ENCODE peak calls at places on chromosomes 16 and 17, in four cellular contexts. U is psoas muscle, N is brain microvascular endothelial cell, E is foreskin fibroblast. G is an unnamed sample.

GRCh38 chr16:1871974-1872635 is at the start of gene MEIOB:
- DNase-seq in U (peak; percentile 35), E (no peak), N (peak; percentile 2), G (no peak)

GRCh38 chr17:65547253-65547670 is 14.2 kb downstream of the AXIN2 start:
- DNase-seq in N (no peak), U (peak; percentile 44), E (no peak), G (no peak)

GRCh38 chr17:70171159-70171558 is 1.8 kb downstream of the KCNJ2 start:
- DNase-seq in U (no peak), N (no peak), E (no peak), G (no peak)

GRCh38 chr17:50209472-50210248 is 8.2 kb upstream of the COL1A1 start:
- DNase-seq in N (peak; percentile 97), E (peak; percentile 100), U (peak; percentile 88), G (peak; percentile 99)

GRCh38 chr16:49986351-49987124 is 38.5 kb upstream of the CNEP1R1 start:
- DNase-seq in N (peak; percentile 27), U (no peak), E (peak; percentile 70), G (no peak)

GRCh38 chr17:43546317-43547188 is at the start of gene ETV4:
- DNase-seq in N (peak; percentile 95), E (peak; percentile 95), U (peak; percentile 91), G (no peak)

GRCh38 chr17:4492762-4493561 is 5.7 kb upstream of the SPNS2 start:
- DNase-seq in N (no peak), U (no peak), E (no peak), G (no peak)

GRCh38 chr17:49548506-49549310 is 27.0 kb upstream of the NXPH3 start:
- DNase-seq in U (no peak), E (peak; percentile 16), N (peak; percentile 39), G (no peak)

GRCh38 chr17:17021194-17021863 is 20.9 kb upstream of the MPRIP start:
- DNase-seq in N (no peak), E (no peak), U (peak; percentile 50), G (no peak)

GRCh38 chr17:81508639-81509047 is 4.0 kb downstream of the ACTG1 start:
- DNase-seq in E (no peak), N (no peak), U (no peak), G (no peak)

GRCh38 chr17:74089869-74090464 is 113.5 kb upstream of the RPL38 start:
- DNase-seq in E (no peak), U (no peak), N (peak; percentile 11), G (peak; percentile 12)

GRCh38 chr17:34998205-34998604 is 17.9 kb downstream of the LIG3 start:
- DNase-seq in U (peak; percentile 68), E (peak; percentile 64), N (peak; percentile 58), G (no peak)

GRCh38 chr17:39517224-39517623 is 55.9 kb downstream of the CDK12 start:
- DNase-seq in N (peak; percentile 63), E (no peak), U (no peak), G (no peak)

GRCh38 chr17:37160940-37161339 is 212.2 kb downstream of the AATF start:
- DNase-seq in N (peak; percentile 70), E (peak; percentile 70), U (no peak), G (no peak)

GRCh38 chr16:50282010-50282538 is 15.7 kb downstream of the ADCY7 start:
- DNase-seq in N (peak; percentile 31), U (peak; percentile 68), E (no peak), G (no peak)

GRCh38 chr17:61627658-61628057 is 36.6 kb upstream of the NACA2 start:
- DNase-seq in E (no peak), N (no peak), U (no peak), G (no peak)

GRCh38 chr17:48577946-48578615 is at the start of gene HOXB4:
- DNase-seq in E (no peak), N (no peak), U (peak; percentile 80), G (no peak)

GRCh38 chr16:79369796-79370195 is 230.7 kb downstream of the MAF start:
- DNase-seq in U (no peak), N (no peak), E (no peak), G (no peak)

GRCh38 chr17:42111901-42112551 is 488 bp downstream of the DHX58 start:
- DNase-seq in U (no peak), N (no peak), E (peak; percentile 45), G (no peak)

GRCh38 chr17:49361902-49362722 is at the start of gene ZNF652:
- DNase-seq in U (peak; percentile 93), N (peak; percentile 79), E (peak; percentile 85), G (no peak)

GRCh38 chr16:1309888-1310831 is 724 bp downstream of the UBE2I start:
- DNase-seq in E (peak; percentile 44), U (peak; percentile 78), N (peak; percentile 12), G (no peak)

GRCh38 chr17:49880291-49881053 is 32.6 kb upstream of the TAC4 start:
- DNase-seq in U (peak; percentile 71), N (peak; percentile 37), E (peak; percentile 38), G (no peak)

GRCh38 chr16:48003226-48003907 is 152.4 kb downstream of the ABCC12 start:
- DNase-seq in U (no peak), E (no peak), N (no peak), G (peak; percentile 10)

GRCh38 chr17:17093764-17094163 is 51.5 kb downstream of the MPRIP start:
- DNase-seq in N (no peak), E (no peak), U (no peak), G (no peak)

GRCh38 chr16:81136331-81137011 is 40.3 kb upstream of the GCSH start:
- DNase-seq in N (no peak), E (no peak), U (no peak), G (no peak)

GRCh38 chr16:81140930-81141780 is 45.0 kb upstream of the GCSH start:
- DNase-seq in U (no peak), E (no peak), N (no peak), G (no peak)

GRCh38 chr16:81142864-81143263 is 46.7 kb upstream of the GCSH start:
- DNase-seq in N (no peak), E (no peak), U (no peak), G (no peak)

GRCh38 chr16:81137754-81138153 is 41.6 kb upstream of the GCSH start:
- DNase-seq in E (no peak), U (no peak), N (no peak), G (no peak)

GRCh38 chr16:81137012-81137335 is 40.8 kb upstream of the GCSH start:
- DNase-seq in U (no peak), N (peak; percentile 18), E (peak; percentile 13), G (no peak)
- H3K4me3 ChIP-seq in U (no peak overlapping the region), N (no peak overlapping the region), E (no peak overlapping the region), G (no peak overlapping the region)

DNA sequence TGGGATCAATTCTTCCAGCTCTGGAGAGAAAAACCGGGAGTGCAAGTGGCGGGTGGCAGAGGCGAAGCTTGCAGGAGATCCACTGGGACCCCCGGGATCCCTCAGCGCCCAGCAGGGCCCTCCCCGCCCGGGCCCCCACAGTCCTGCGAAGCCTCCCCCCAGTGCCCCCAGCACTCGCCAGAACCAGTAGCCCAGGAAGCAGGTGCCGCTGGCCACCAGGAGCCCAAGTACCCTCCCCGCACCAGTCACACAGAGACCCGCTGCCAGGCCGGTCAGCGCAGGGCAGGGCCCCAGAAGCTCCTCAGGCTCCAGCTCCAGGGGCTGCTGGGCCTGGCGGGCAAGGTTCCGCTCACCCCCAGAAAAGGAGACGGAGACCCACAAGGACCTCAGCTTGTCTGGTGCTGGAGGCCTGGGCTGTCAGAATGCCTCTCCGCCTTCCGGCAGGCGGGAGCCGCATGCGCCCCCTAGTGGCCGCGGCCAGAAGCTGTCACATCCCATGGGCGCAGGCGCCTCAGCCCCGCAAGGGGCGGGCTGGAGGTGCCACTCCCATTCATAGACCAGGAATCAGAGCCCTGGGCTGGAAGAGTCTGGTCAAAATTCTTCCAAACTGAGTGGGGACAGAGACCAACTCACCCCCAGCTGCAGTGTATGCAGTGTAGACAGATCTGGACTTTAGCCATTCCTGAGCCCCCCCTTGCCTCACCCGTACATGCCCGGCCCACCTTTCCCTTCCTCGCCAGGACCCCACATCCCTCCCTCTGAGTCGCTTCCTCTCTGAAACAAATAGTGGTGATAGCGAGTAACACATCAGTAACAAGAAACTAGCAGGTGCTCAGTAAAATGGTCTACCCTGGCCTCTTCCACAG is 1002.3 kb downstream of the KCNJ18 start:
- DNase-seq in U (no peak), N (no peak), E (no peak), G (no peak)
- TF ChIP-seq CTCF in U (peak; percentile 11), N (no peak), E (peak; percentile 3), G (no peak)

GRCh38 chr16:66961065-66961744 is at the start of gene CES3:
- DNase-seq in U (peak; percentile 53), N (peak; percentile 67), E (peak; percentile 55), G (no peak)
- H3K4me3 ChIP-seq in U (no peak within 1 kb of the TSS), N (no peak within 1 kb of the TSS), E (no peak within 1 kb of the TSS), G (no peak within 1 kb of the TSS)

GRCh38 chr17:19645608-19646250 is 2.8 kb upstream of the ALDH3A2 start:
- DNase-seq in N (peak; percentile 10), U (peak; percentile 25), E (no peak), G (no peak)
- TF ChIP-seq CTCF in N (peak; percentile 79), U (peak; percentile 41), E (peak; percentile 40), G (no peak)

GRCh38 chr17:76138234-76138895 is 2.7 kb downstream of the FOXJ1 start:
- DNase-seq in U (no peak), E (no peak), N (no peak), G (no peak)
- H3K4me3 ChIP-seq in U (no peak overlapping the region), E (no peak overlapping the region), N (no peak overlapping the region), G (no peak overlapping the region)

DNA sequence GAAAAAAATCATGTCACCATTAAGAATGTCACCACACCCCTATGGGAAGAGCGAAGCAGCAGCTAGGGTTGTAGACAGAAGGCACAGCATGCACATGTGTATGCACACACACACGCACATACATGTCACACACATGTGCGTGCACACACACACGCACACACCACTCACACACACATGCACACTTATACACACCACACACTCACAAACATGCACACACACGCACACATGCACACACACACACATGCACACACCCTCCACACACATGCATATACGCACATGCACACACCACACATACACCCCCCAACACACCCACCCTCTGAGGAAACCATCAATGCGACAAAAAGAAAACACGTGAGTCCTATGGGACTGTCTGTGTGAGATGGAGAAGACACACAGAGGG is 205.4 kb downstream of the ENGASE start:
- DNase-seq in E (no peak), U (no peak), N (no peak), G (no peak)
- TF ChIP-seq CTCF in E (no peak), U (no peak), N (no peak), G (no peak)

G was measured in AG04449.